ENCODE peak calls at places on chromosomes 5 and 9, in ten cellular contexts. A is PC-9; Y is CD8-positive, alpha-beta T cell; L is spleen; U is fibroblast of villous mesenchyme; B is astrocyte of the cerebellum; E is SK-N-SH; I is fibroblast of mammary gland; W is AG10803; P is tibial nerve. T is an unnamed sample.

GRCh38 chr9:16912197-16912596 is 41.7 kb upstream of the BNC2 start:
- DNase-seq in A (no peak), Y (no peak), L (no peak), U (peak), B (no peak), E (no peak), I (no peak), W (no peak), P (no peak), T (peak)

GRCh38 chr5:157026789-157027424 is 32.0 kb downstream of the HAVCR1 start:
- DNase-seq in A (peak), Y (no peak), L (no peak), U (no peak), B (no peak), E (peak), I (peak), W (no peak), P (no peak), T (no peak)

GRCh38 chr5:84779206-84779605 is 394.5 kb upstream of the EDIL3 start:
- DNase-seq in A (no peak), Y (no peak), L (no peak), U (no peak), B (peak), E (no peak), I (no peak), W (no peak), P (no peak), T (no peak)

GRCh38 chr5:73619606-73620334 is 6.2 kb upstream of the ARHGEF28 start:
- DNase-seq in A (no peak), Y (no peak), L (no peak), U (no peak), B (no peak), E (no peak), I (peak), W (no peak), P (no peak), T (no peak)

GRCh38 chr9:132813115-132813784 is 64.8 kb downstream of the AK8 start:
- DNase-seq in A (no peak), Y (no peak), L (no peak), U (no peak), B (no peak), E (no peak), I (no peak), W (no peak), P (no peak), T (no peak)

GRCh38 chr9:132584616-132585560 is 2.5 kb downstream of the BARHL1 start:
- DNase-seq in A (peak), Y (no peak), L (no peak), U (peak), B (no peak), E (no peak), I (peak), W (peak), P (no peak), T (no peak)

GRCh38 chr5:96402500-96402899 is 30.5 kb downstream of the PCSK1 start:
- DNase-seq in A (no peak), Y (no peak), L (no peak), U (no peak), B (no peak), E (no peak), I (no peak), W (no peak), P (no peak), T (no peak)

GRCh38 chr9:5488616-5489015 is 21.7 kb upstream of the PDCD1LG2 start:
- DNase-seq in A (no peak), Y (no peak), L (no peak), U (no peak), B (no peak), E (no peak), I (no peak), W (no peak), P (no peak), T (no peak)

GRCh38 chr5:173509060-173509459 is 107.4 kb downstream of the BOD1 start:
- DNase-seq in A (no peak), Y (no peak), L (no peak), U (no peak), B (no peak), E (no peak), I (peak), W (peak), P (no peak), T (no peak)

GRCh38 chr5:174724484-174725260 is at the start of gene MSX2:
- DNase-seq in A (no peak), Y (no peak), L (peak), U (peak), B (peak), E (peak), I (peak), W (peak), P (peak), T (peak)
- H3K4me3 ChIP-seq in A (no peak), Y (no peak), L (peak), U (peak), B (peak), E (peak), I (peak), W (peak), P (peak), T (peak)

GRCh38 chr5:75167345-75167744 is 69.3 kb downstream of the ANKRD31 start:
- DNase-seq in A (no peak), Y (no peak), L (no peak), U (peak), B (no peak), E (peak), I (peak), W (peak), P (no peak), T (no peak)
- TF ChIP-seq CTCF in A (peak), Y (no peak), L (no peak), U (peak), B (peak), E (peak), I (peak), W (peak), P (no peak), T (peak)

DNA sequence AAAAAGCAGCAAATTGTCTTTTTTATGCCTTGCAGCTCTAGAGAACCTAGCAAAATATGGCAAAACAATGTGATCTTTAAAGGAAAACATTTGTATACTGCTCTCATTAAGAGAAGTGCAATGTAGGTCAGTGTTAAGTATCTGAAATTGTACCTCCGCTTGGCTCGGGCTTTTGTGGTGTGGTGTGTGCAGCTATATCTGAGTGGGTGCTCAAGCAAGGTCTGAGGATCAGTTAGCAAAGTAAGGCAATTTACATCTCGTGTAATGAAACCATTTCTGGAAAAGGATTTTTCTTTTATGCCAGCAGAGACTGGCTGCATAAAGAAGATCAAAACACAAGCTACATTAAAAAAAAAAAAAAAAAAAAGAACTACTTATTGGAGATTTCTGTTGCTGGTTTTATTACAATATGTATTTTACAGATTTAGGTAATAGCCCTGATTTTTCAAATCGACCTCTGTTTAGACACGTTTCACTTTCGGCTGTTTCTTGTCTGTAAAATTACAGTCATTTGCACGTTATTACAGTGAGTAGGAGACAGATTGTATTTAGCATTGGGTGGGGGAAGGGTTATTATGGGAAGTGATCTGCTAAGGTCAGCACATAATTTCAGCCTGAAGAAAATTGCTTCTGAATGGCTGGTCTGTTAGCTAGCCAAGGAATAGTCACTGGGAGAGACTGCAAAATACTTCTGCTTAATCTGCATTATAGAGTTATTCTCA is 7.9 kb upstream of the ZNF608 start:
- DNase-seq in A (no peak), Y (no peak), L (no peak), U (no peak), B (no peak), E (no peak), I (no peak), W (no peak), P (no peak), T (no peak)
- H3K4me3 ChIP-seq in A (no peak), Y (no peak), L (no peak), U (no peak), B (no peak), E (no peak), I (no peak), W (no peak), P (peak), T (no peak)

GRCh38 chr9:36798350-36799065 is 225.8 kb downstream of the MELK start:
- DNase-seq in A (no peak), Y (no peak), L (no peak), U (no peak), B (no peak), E (peak), I (no peak), W (no peak), P (no peak), T (no peak)
- TF ChIP-seq CTCF in A (peak), Y (no peak), L (no peak), U (no peak), B (no peak), E (peak), I (no peak), W (no peak), P (no peak), T (no peak)

GRCh38 chr9:125674981-125675973 is 31.7 kb downstream of the MAPKAP1 start:
- DNase-seq in A (peak), Y (no peak), L (no peak), U (peak), B (peak), E (no peak), I (peak), W (peak), P (no peak), T (peak)
- H3K4me3 ChIP-seq in A (no peak), Y (no peak), L (no peak), U (no peak), B (no peak), E (no peak), I (no peak), W (no peak), P (no peak), T (no peak)